ENCODE peak calls at places on chromosome 19, in four cellular contexts. I is PC-9; A is CD8-positive, alpha-beta T cell; J is amygdala. V is an unnamed sample.

GRCh38 chr19:20167020-20167644 is at the start of gene ZNF486:
- DNase-seq in A (peak; percentile 92), I (peak; percentile 92), J (peak; percentile 92), V (peak; percentile 92)

GRCh38 chr19:46466536-46467199 is 4.7 kb downstream of the PNMA8A start:
- DNase-seq in J (no peak), I (no peak), A (no peak), V (no peak)

GRCh38 chr19:35248310-35249145 is at the start of gene LSR:
- DNase-seq in A (peak; percentile 91), J (no peak), I (peak; percentile 95), V (no peak)

GRCh38 chr19:10929402-10929794 is 787 bp downstream of the TIMM29 start:
- DNase-seq in A (no peak), I (no peak), J (no peak), V (no peak)

GRCh38 chr19:10325732-10326131 is 7.6 kb downstream of the RAVER1 start:
- DNase-seq in I (no peak), J (no peak), A (no peak), V (no peak)

GRCh38 chr19:15714638-15715037 is 13.2 kb upstream of the OR10H2 start:
- DNase-seq in J (no peak), A (no peak), I (no peak), V (no peak)

GRCh38 chr19:14002571-14003278 is 3.4 kb downstream of the RFX1 start:
- DNase-seq in J (no peak), I (no peak), A (peak; percentile 64), V (no peak)

GRCh38 chr19:40601061-40601973 is at the start of gene LTBP4:
- DNase-seq in J (no peak), A (no peak), I (no peak), V (no peak)

GRCh38 chr19:16369664-16370576 is 45.3 kb downstream of the KLF2 start:
- DNase-seq in I (no peak), J (no peak), A (peak; percentile 84), V (no peak)

GRCh38 chr19:18438331-18439024 is 545 bp upstream of the ISYNA1 start:
- DNase-seq in I (peak; percentile 77), A (no peak), J (no peak), V (no peak)

GRCh38 chr19:42366676-42367075 is 23.4 kb downstream of the CNFN start:
- DNase-seq in I (no peak), A (no peak), J (no peak), V (no peak)

GRCh38 chr19:1811472-1811894 is 593 bp downstream of the ATP8B3 start:
- DNase-seq in A (peak; percentile 56), J (no peak), I (peak; percentile 85), V (no peak)

GRCh38 chr19:622666-623065 is 10.7 kb downstream of the POLRMT start:
- DNase-seq in A (no peak), J (no peak), I (no peak), V (no peak)

GRCh38 chr19:16585808-16586476 is 13.7 kb upstream of the SLC35E1 start:
- DNase-seq in J (no peak), I (no peak), A (no peak), V (no peak)

GRCh38 chr19:16861875-16862274 is 26.9 kb upstream of the F2RL3 start:
- DNase-seq in I (no peak), J (no peak), A (no peak), V (no peak)

GRCh38 chr19:10364644-10365043 is 15.7 kb downstream of the TYK2 start:
- DNase-seq in J (peak; percentile 14), A (no peak), I (no peak), V (peak; percentile 24)

GRCh38 chr19:38946229-38947010 is 15.7 kb downstream of the MRPS12 start:
- DNase-seq in J (no peak), A (no peak), I (no peak), V (no peak)

GRCh38 chr19:788821-789472 is 8.3 kb upstream of the PTBP1 start:
- DNase-seq in J (no peak), A (no peak), I (no peak), V (no peak)

V was measured in hippocampal formation.